ENCODE peak calls at places on chromosomes 12 and 14, in seven cellular contexts. M is HFFc6, X is Calu3, N is brain microvascular endothelial cell, L is mucosa of descending colon, E is nephron progenitor cell, H is osteocyte. I is an unnamed sample.

GRCh38 chr14:30779210-30779609 is 95.1 kb upstream of the COCH start:
- DNase-seq in X (no peak), L (no peak), H (no peak), E (no peak), N (peak), M (peak), I (no peak)

GRCh38 chr12:4664111-4664510 is 15.2 kb downstream of the NDUFA9 start:
- DNase-seq in E (no peak), M (peak), N (peak), L (no peak), H (no peak), X (no peak), I (no peak)

GRCh38 chr14:96204151-96205058 is at the start of gene BDKRB2:
- DNase-seq in L (peak), E (peak), X (peak), H (peak), N (peak), M (peak), I (peak)

GRCh38 chr12:51915003-51915625 is 7.8 kb downstream of the ACVRL1 start:
- DNase-seq in X (no peak), L (no peak), E (no peak), M (no peak), H (no peak), N (no peak), I (no peak)

GRCh38 chr12:116392061-116392460 is 114.6 kb upstream of the MED13L start:
- DNase-seq in N (no peak), E (no peak), H (no peak), M (no peak), X (no peak), L (no peak), I (no peak)

GRCh38 chr14:53793790-53794560 is 162.7 kb downstream of the BMP4 start:
- DNase-seq in L (no peak), N (no peak), M (no peak), E (no peak), X (no peak), H (no peak), I (no peak)

GRCh38 chr12:12350868-12351463 is 924 bp upstream of the MANSC1 start:
- DNase-seq in M (no peak), L (no peak), X (peak), E (no peak), H (no peak), N (no peak), I (no peak)

GRCh38 chr14:56120091-56120632 is 2.0 kb downstream of the PELI2 start:
- DNase-seq in L (no peak), N (no peak), E (no peak), M (peak), X (peak), H (no peak), I (no peak)